ENCODE peak calls at places on chromosomes 6 and 20, in eight cellular contexts. H is sigmoid colon, Q is GM12891, P is prostate gland, W is Peyer's patch, O is lower leg skin, T is breast epithelium, B is heart left ventricle. A is an unnamed sample.

GRCh38 chr6:53796791-53797190 is 2.0 kb downstream of the LRRC1 start:
- DNase-seq in H (no peak), Q (no peak), P (no peak), W (no peak), O (no peak), T (no peak), B (no peak), A (no peak)

GRCh38 chr6:20211037-20211940 is 980 bp downstream of the MBOAT1 start:
- DNase-seq in H (no peak), Q (no peak), P (peak; percentile 75), W (no peak), O (no peak), T (peak; percentile 50), B (no peak), A (peak; percentile 27)

GRCh38 chr20:51492167-51493092 is 50.1 kb downstream of the NFATC2 start:
- DNase-seq in H (no peak), Q (no peak), P (no peak), W (peak; percentile 58), O (no peak), T (no peak), B (peak; percentile 70), A (no peak)

GRCh38 chr6:72322778-72323177 is 299.1 kb upstream of the KCNQ5 start:
- DNase-seq in H (no peak), Q (no peak), P (no peak), W (no peak), O (no peak), T (no peak), B (no peak), A (no peak)

GRCh38 chr6:72783667-72784066 is 161.8 kb downstream of the KCNQ5 start:
- DNase-seq in H (no peak), Q (no peak), P (peak; percentile 18), W (no peak), O (no peak), T (no peak), B (no peak), A (no peak)

GRCh38 chr20:8401491-8401890 is 269.4 kb downstream of the PLCB1 start:
- DNase-seq in H (no peak), Q (no peak), P (no peak), W (no peak), O (no peak), T (no peak), B (no peak), A (no peak)

GRCh38 chr20:24672886-24673677 is 203.7 kb downstream of the SYNDIG1 start:
- DNase-seq in H (peak; percentile 52), Q (no peak), P (no peak), W (peak; percentile 19), O (no peak), T (no peak), B (no peak), A (peak; percentile 82)

GRCh38 chr6:6654599-6655575 is 66.4 kb downstream of the LY86 start:
- DNase-seq in H (no peak), Q (no peak), P (no peak), W (no peak), O (peak; percentile 35), T (no peak), B (peak; percentile 75), A (no peak)

GRCh38 chr20:5714261-5715041 is 35.8 kb upstream of the SHLD1 start:
- DNase-seq in H (no peak), Q (no peak), P (no peak), W (no peak), O (no peak), T (peak; percentile 35), B (peak; percentile 29), A (no peak)

GRCh38 chr6:89433637-89434499 is 916 bp downstream of the ANKRD6 start:
- DNase-seq in H (no peak), Q (peak; percentile 36), P (peak; percentile 17), W (peak; percentile 47), O (no peak), T (peak; percentile 34), B (peak; percentile 23), A (no peak)

GRCh38 chr6:7561153-7561964 is 19.9 kb downstream of the DSP start:
- DNase-seq in H (no peak), Q (no peak), P (peak; percentile 85), W (peak; percentile 87), O (no peak), T (peak; percentile 77), B (no peak), A (no peak)

GRCh38 chr6:37739618-37740017 is 41.9 kb upstream of the MDGA1 start:
- DNase-seq in H (no peak), Q (no peak), P (no peak), W (no peak), O (no peak), T (no peak), B (no peak), A (no peak)

GRCh38 chr6:129498556-129498940 is 211.4 kb downstream of the ARHGAP18 start:
- DNase-seq in H (no peak), Q (no peak), P (no peak), W (no peak), O (no peak), T (no peak), B (no peak), A (no peak)

GRCh38 chr6:24643925-24644324 is 2.1 kb downstream of the KIAA0319 start:
- DNase-seq in H (no peak), Q (no peak), P (no peak), W (no peak), O (no peak), T (no peak), B (no peak), A (no peak)

GRCh38 chr6:317068-317451 is 24.8 kb downstream of the DUSP22 start:
- DNase-seq in H (peak; percentile 70), Q (no peak), P (no peak), W (peak; percentile 33), O (no peak), T (no peak), B (no peak), A (no peak)

GRCh38 chr6:18262812-18263560 is 1.3 kb downstream of the DEK start:
- DNase-seq in H (no peak), Q (peak; percentile 37), P (no peak), W (no peak), O (no peak), T (no peak), B (no peak), A (no peak)

GRCh38 chr20:44579313-44580090 is 2.9 kb upstream of the PKIG start:
- DNase-seq in H (no peak), Q (no peak), P (no peak), W (no peak), O (no peak), T (no peak), B (no peak), A (no peak)

GRCh38 chr6:72651191-72651590 is 29.3 kb downstream of the KCNQ5 start:
- DNase-seq in H (no peak), Q (no peak), P (no peak), W (no peak), O (no peak), T (no peak), B (no peak), A (no peak)

GRCh38 chr6:56657364-56657763 is 14.7 kb upstream of the DST start:
- DNase-seq in H (no peak), Q (no peak), P (no peak), W (no peak), O (no peak), T (no peak), B (no peak), A (no peak)

GRCh38 chr6:169452117-169452868 is 198.6 kb upstream of the THBS2 start:
- DNase-seq in H (peak; percentile 94), Q (no peak), P (no peak), W (no peak), O (peak; percentile 87), T (peak; percentile 84), B (peak; percentile 72), A (peak; percentile 33)
- TF ChIP-seq POLR2A in H (peak; percentile 10), Q (no peak), P (no peak), W (no peak), O (no peak), T (no peak), B (peak; percentile 10), A (no peak)

GRCh38 chr6:46175446-46175845 is 4.7 kb upstream of the ENPP5 start:
- DNase-seq in H (no peak), Q (peak; percentile 16), P (no peak), W (no peak), O (no peak), T (no peak), B (no peak), A (no peak)

GRCh38 chr6:46174904-46175303 is 4.1 kb upstream of the ENPP5 start:
- DNase-seq in H (no peak), Q (no peak), P (no peak), W (no peak), O (no peak), T (no peak), B (no peak), A (no peak)

GRCh38 chr6:46172176-46172575 is 1.4 kb upstream of the ENPP5 start:
- DNase-seq in H (no peak), Q (no peak), P (no peak), W (no peak), O (no peak), T (no peak), B (no peak), A (no peak)

GRCh38 chr6:46175976-46176375 is 5.2 kb upstream of the ENPP5 start:
- DNase-seq in H (no peak), Q (no peak), P (no peak), W (no peak), O (no peak), T (no peak), B (no peak), A (no peak)

GRCh38 chr6:46170357-46171289 is at the start of gene ENPP5:
- DNase-seq in H (peak; percentile 72), Q (peak; percentile 70), P (peak; percentile 96), W (peak; percentile 91), O (peak; percentile 41), T (peak; percentile 90), B (peak; percentile 74), A (no peak)
- TF ChIP-seq POLR2A in H (no peak), Q (no peak), P (peak; percentile 89), W (peak; percentile 53), O (no peak), T (peak; percentile 60), B (no peak), A (no peak)

GRCh38 chr20:16752082-16752481 is 3.9 kb downstream of the OTOR start:
- DNase-seq in H (no peak), Q (no peak), P (no peak), W (no peak), O (no peak), T (no peak), B (no peak), A (no peak)
- TF ChIP-seq POLR2A in H (no peak), Q (no peak), P (no peak), W (no peak), O (no peak), T (no peak), B (no peak), A (no peak)

GRCh38 chr20:63685269-63686026 is 11.0 kb upstream of the TNFRSF6B start:
- DNase-seq in H (no peak), Q (no peak), P (no peak), W (no peak), O (no peak), T (no peak), B (no peak), A (no peak)

GRCh38 chr20:63687419-63688233 is 8.8 kb upstream of the TNFRSF6B start:
- DNase-seq in H (no peak), Q (no peak), P (no peak), W (no peak), O (no peak), T (no peak), B (no peak), A (no peak)

GRCh38 chr20:63688234-63689045 is 8.0 kb upstream of the TNFRSF6B start:
- DNase-seq in H (no peak), Q (no peak), P (no peak), W (no peak), O (no peak), T (no peak), B (no peak), A (no peak)

GRCh38 chr20:63686094-63686491 is 10.4 kb upstream of the TNFRSF6B start:
- DNase-seq in H (no peak), Q (no peak), P (no peak), W (no peak), O (no peak), T (no peak), B (no peak), A (no peak)

GRCh38 chr20:63686492-63687321 is 9.7 kb upstream of the TNFRSF6B start:
- DNase-seq in H (peak; percentile 88), Q (no peak), P (no peak), W (peak; percentile 73), O (peak; percentile 73), T (no peak), B (peak; percentile 87), A (no peak)
- TF ChIP-seq POLR2A in H (no peak), Q (no peak), P (no peak), W (peak; percentile 31), O (no peak), T (no peak), B (peak; percentile 36), A (no peak)